ENCODE peak calls at places on chromosomes 12 and 14, in seven cellular contexts. T is OCI-LY7; K is Calu3; E is effector memory CD4-positive, alpha-beta T cell; S is lower leg skin; P is left ventricle myocardium inferior; F is NCI-H2081. M is an unnamed sample.
A peak's percentile ranks its signal among the peaks of the same experiment; 100 is the strongest.

GRCh38 chr14:22226381-22226780 is 362.6 kb downstream of the DAD1 start:
- DNase-seq in T (peak; percentile 27), K (peak; percentile 14), E (no peak), S (no peak), P (no peak), F (no peak), M (no peak)

GRCh38 chr14:85572845-85573244 is 42.9 kb downstream of the FLRT2 start:
- DNase-seq in T (no peak), K (no peak), E (no peak), S (no peak), P (no peak), F (no peak), M (no peak)

GRCh38 chr12:59087077-59087673 is 166.9 kb upstream of the LRIG3 start:
- DNase-seq in T (no peak), K (no peak), E (no peak), S (no peak), P (no peak), F (no peak), M (no peak)

GRCh38 chr12:78293039-78293686 is 462.5 kb downstream of the NAV3 start:
- DNase-seq in T (no peak), K (peak; percentile 31), E (no peak), S (no peak), P (no peak), F (no peak), M (no peak)

GRCh38 chr14:64788706-64789105 is 84.5 kb downstream of the PLEKHG3 start:
- DNase-seq in T (no peak), K (peak; percentile 19), E (no peak), S (no peak), P (no peak), F (no peak), M (no peak)

GRCh38 chr14:23366163-23366921 is 1.4 kb upstream of the EFS start:
- DNase-seq in T (no peak), K (no peak), E (no peak), S (peak; percentile 69), P (peak; percentile 79), F (no peak), M (peak; percentile 88)

GRCh38 chr14:100076133-100076532 is 10.9 kb downstream of the EVL start:
- DNase-seq in T (no peak), K (no peak), E (no peak), S (peak; percentile 34), P (no peak), F (no peak), M (no peak)

GRCh38 chr12:22285871-22286270 is 48.6 kb downstream of the ST8SIA1 start:
- DNase-seq in T (no peak), K (no peak), E (no peak), S (no peak), P (no peak), F (no peak), M (no peak)

GRCh38 chr14:89164168-89165074 is 252.6 kb downstream of the FOXN3 start:
- DNase-seq in T (no peak), K (no peak), E (no peak), S (no peak), P (no peak), F (no peak), M (no peak)

M was measured in ovary.